ENCODE peak calls at places on chromosomes 2 and 18, in eight cellular contexts. L is LoVo, X is LHCN-M2, V is NCI-H774, M is colonic mucosa, J is T-cell, B is cardiac fibroblast, K is fibroblast of the conjunctiva. W is an unnamed sample.

GRCh38 chr2:10326707-10327594 is 24.2 kb downstream of the HPCAL1 start:
- DNase-seq in L (no peak), M (no peak), V (peak; percentile 32), J (no peak), K (no peak), B (no peak), X (peak; percentile 30), W (peak; percentile 72)

GRCh38 chr18:50306944-50307343 is 19.5 kb upstream of the CXXC1 start:
- DNase-seq in M (no peak), K (no peak), J (no peak), V (no peak), L (no peak), B (peak; percentile 87), X (peak; percentile 19), W (peak; percentile 51)

GRCh38 chr2:200399046-200399445 is 92.6 kb downstream of the SPATS2L start:
- DNase-seq in X (peak; percentile 74), V (no peak), B (no peak), M (no peak), K (no peak), L (no peak), J (no peak), W (no peak)

GRCh38 chr2:44051948-44052347 is 56.2 kb upstream of the LRPPRC start:
- DNase-seq in J (no peak), L (no peak), M (no peak), X (no peak), V (no peak), K (no peak), B (no peak), W (no peak)

GRCh38 chr18:40367576-40367975 is 1587.5 kb upstream of the PIK3C3 start:
- DNase-seq in J (no peak), M (no peak), K (no peak), X (no peak), B (no peak), V (no peak), L (no peak), W (no peak)

GRCh38 chr2:199850250-199850717 is 708 bp downstream of the FTCDNL1 start:
- DNase-seq in L (no peak), B (no peak), J (no peak), M (no peak), K (no peak), V (no peak), X (no peak), W (no peak)

GRCh38 chr18:3478262-3478978 is 28.4 kb downstream of the TGIF1 start:
- DNase-seq in K (peak; percentile 14), L (no peak), J (no peak), V (no peak), X (no peak), B (peak; percentile 86), M (no peak), W (no peak)

GRCh38 chr2:137873860-137874259 is 90.4 kb upstream of the HNMT start:
- DNase-seq in K (no peak), M (no peak), J (no peak), L (no peak), V (no peak), X (no peak), B (no peak), W (no peak)

GRCh38 chr2:238948765-238949641 is 101.1 kb downstream of the TWIST2 start:
- DNase-seq in J (no peak), V (no peak), M (no peak), L (no peak), B (no peak), X (no peak), K (no peak), W (no peak)

GRCh38 chr2:182941939-182942338 is 75.5 kb upstream of the FRZB start:
- DNase-seq in L (no peak), J (no peak), K (peak; percentile 24), X (peak; percentile 37), B (no peak), V (no peak), M (no peak), W (peak; percentile 87)

GRCh38 chr2:6368271-6368670 is 497.4 kb downstream of the CMPK2 start:
- DNase-seq in M (no peak), K (no peak), V (no peak), L (no peak), B (no peak), X (peak; percentile 22), J (no peak), W (no peak)

GRCh38 chr2:14182227-14182946 is 450.1 kb upstream of the LRATD1 start:
- DNase-seq in M (no peak), V (no peak), K (no peak), L (no peak), B (no peak), X (no peak), J (no peak), W (no peak)

GRCh38 chr2:46495347-46496030 is 16.1 kb downstream of the TMEM247 start:
- DNase-seq in L (no peak), M (peak; percentile 12), B (peak; percentile 13), X (no peak), J (no peak), K (no peak), V (no peak), W (no peak)

GRCh38 chr2:29450823-29451222 is 335.6 kb downstream of the CLIP4 start:
- DNase-seq in L (no peak), J (no peak), B (no peak), M (no peak), X (no peak), K (no peak), V (peak; percentile 11), W (no peak)

GRCh38 chr2:37645363-37645762 is 26.1 kb downstream of the CDC42EP3 start:
- DNase-seq in M (no peak), L (no peak), V (no peak), J (no peak), K (no peak), B (peak; percentile 43), X (peak; percentile 81), W (no peak)

GRCh38 chr2:168614291-168615018 is 158.4 kb downstream of the CERS6 start:
- DNase-seq in K (no peak), M (no peak), X (peak; percentile 17), J (no peak), B (no peak), V (no peak), L (no peak), W (no peak)

GRCh38 chr2:108853421-108853820 is 66.8 kb downstream of the CCDC138 start:
- DNase-seq in M (no peak), L (no peak), X (no peak), K (no peak), B (peak; percentile 2), J (no peak), V (no peak), W (peak; percentile 11)

GRCh38 chr2:19823507-19823906 is 78.3 kb downstream of the TTC32 start:
- DNase-seq in L (no peak), B (no peak), K (no peak), M (no peak), V (no peak), J (no peak), X (no peak), W (no peak)

GRCh38 chr2:225136552-225136951 is 94.3 kb upstream of the DOCK10 start:
- DNase-seq in V (no peak), K (no peak), L (no peak), M (no peak), J (no peak), B (no peak), X (no peak), W (no peak)

GRCh38 chr2:45857848-45858520 is 206.5 kb downstream of the PRKCE start:
- DNase-seq in K (no peak), X (no peak), M (no peak), L (no peak), J (no peak), B (no peak), V (peak; percentile 72), W (no peak)

GRCh38 chr2:157810037-157810436 is 66.1 kb downstream of the ACVR1 start:
- DNase-seq in B (peak; percentile 36), K (no peak), M (no peak), L (no peak), X (no peak), J (no peak), V (no peak), W (peak; percentile 15)

GRCh38 chr2:64613276-64613675 is 40.4 kb downstream of the SERTAD2 start:
- DNase-seq in K (no peak), B (peak; percentile 70), X (no peak), V (no peak), J (no peak), L (no peak), M (no peak), W (no peak)

W was measured in myocyte.